ENCODE peak calls at places on chromosomes 5 and 9, in seven cellular contexts. H, X, J, I, Y, D and F are unnamed samples.

GRCh38 chr5:135112008-135112670 is 78.1 kb upstream of the PITX1 start:
- DNase-seq in X (no peak), H (no peak), I (peak; percentile 39), Y (no peak), J (no peak), D (no peak), F (no peak)

GRCh38 chr9:2493106-2493505 is 128.5 kb upstream of the VLDLR start:
- DNase-seq in I (peak; percentile 22), Y (no peak), X (no peak), D (no peak), H (no peak), J (no peak), F (no peak)

GRCh38 chr9:110623462-110624025 is 44.0 kb upstream of the SVEP1 start:
- DNase-seq in H (no peak), D (no peak), I (peak; percentile 75), J (peak; percentile 22), X (no peak), Y (no peak), F (no peak)

GRCh38 chr5:171649002-171649401 is 136.6 kb upstream of the SMIM23 start:
- DNase-seq in I (no peak), X (no peak), J (no peak), D (no peak), H (no peak), Y (no peak), F (no peak)

GRCh38 chr5:124596595-124597388 is 149.6 kb downstream of the ZNF608 start:
- DNase-seq in D (no peak), H (no peak), I (peak; percentile 64), J (no peak), Y (no peak), X (no peak), F (no peak)

GRCh38 chr9:69946800-69947437 is 96.7 kb upstream of the MAMDC2 start:
- DNase-seq in J (no peak), X (no peak), Y (no peak), D (no peak), I (peak; percentile 30), H (no peak), F (no peak)

GRCh38 chr5:155943516-155944407 is 383.2 kb upstream of the SGCD start:
- DNase-seq in X (peak; percentile 40), Y (peak; percentile 8), D (peak; percentile 65), I (peak; percentile 80), J (peak; percentile 50), H (peak; percentile 69), F (peak; percentile 15)

GRCh38 chr5:135248801-135249231 is 150.2 kb downstream of the MACROH2A1 start:
- DNase-seq in D (no peak), J (no peak), I (no peak), H (no peak), X (no peak), Y (no peak), F (no peak)

GRCh38 chr9:124659099-124659659 is 111.9 kb downstream of the NR6A1 start:
- DNase-seq in H (peak; percentile 80), I (peak; percentile 89), D (peak; percentile 72), X (peak; percentile 39), Y (peak; percentile 13), J (peak; percentile 66), F (peak; percentile 84)

GRCh38 chr5:140608730-140609520 is 24.1 kb downstream of the CD14 start:
- DNase-seq in J (peak; percentile 80), Y (no peak), D (no peak), H (peak; percentile 30), X (no peak), I (no peak), F (no peak)

GRCh38 chr9:95736370-95736769 is 139.1 kb upstream of the ERCC6L2 start:
- DNase-seq in D (no peak), I (no peak), Y (no peak), J (no peak), X (no peak), H (no peak), F (no peak)

GRCh38 chr9:134271338-134272301 is 54.6 kb upstream of the RXRA start:
- DNase-seq in Y (no peak), D (no peak), I (no peak), X (no peak), H (no peak), J (no peak), F (no peak)

GRCh38 chr5:101425345-101425744 is 522.3 kb upstream of the ST8SIA4 start:
- DNase-seq in J (no peak), H (no peak), D (no peak), I (no peak), Y (no peak), X (no peak), F (no peak)

DNA sequence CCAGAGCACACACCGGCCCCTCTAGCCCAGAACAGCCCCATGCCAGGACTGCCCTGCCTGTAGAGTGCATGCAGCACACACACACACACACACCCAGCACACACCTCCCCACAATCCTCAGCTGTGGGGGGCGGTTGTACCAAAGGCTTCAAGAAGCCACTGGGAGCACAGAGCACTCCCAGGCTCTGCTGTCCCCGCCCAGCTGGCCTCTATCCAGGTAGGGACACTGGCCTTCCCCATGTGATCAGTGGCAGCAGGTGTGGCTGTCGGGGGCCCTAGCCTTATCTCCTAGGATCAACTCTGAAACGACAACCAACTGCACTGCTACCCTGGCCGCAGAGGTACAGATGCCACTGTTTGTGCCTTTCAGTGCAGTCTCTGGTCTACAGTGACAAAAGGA is 2.0 kb downstream of the ANAPC2 start:
- DNase-seq in J (no peak), I (no peak), D (no peak), Y (no peak), X (no peak), H (no peak), F (no peak)
- H3K27ac ChIP-seq in J (no peak overlapping the region), I (no peak overlapping the region), D (no peak overlapping the region), Y (no peak overlapping the region), X (no peak overlapping the region), H (no peak overlapping the region), F (no peak overlapping the region)

DNA sequence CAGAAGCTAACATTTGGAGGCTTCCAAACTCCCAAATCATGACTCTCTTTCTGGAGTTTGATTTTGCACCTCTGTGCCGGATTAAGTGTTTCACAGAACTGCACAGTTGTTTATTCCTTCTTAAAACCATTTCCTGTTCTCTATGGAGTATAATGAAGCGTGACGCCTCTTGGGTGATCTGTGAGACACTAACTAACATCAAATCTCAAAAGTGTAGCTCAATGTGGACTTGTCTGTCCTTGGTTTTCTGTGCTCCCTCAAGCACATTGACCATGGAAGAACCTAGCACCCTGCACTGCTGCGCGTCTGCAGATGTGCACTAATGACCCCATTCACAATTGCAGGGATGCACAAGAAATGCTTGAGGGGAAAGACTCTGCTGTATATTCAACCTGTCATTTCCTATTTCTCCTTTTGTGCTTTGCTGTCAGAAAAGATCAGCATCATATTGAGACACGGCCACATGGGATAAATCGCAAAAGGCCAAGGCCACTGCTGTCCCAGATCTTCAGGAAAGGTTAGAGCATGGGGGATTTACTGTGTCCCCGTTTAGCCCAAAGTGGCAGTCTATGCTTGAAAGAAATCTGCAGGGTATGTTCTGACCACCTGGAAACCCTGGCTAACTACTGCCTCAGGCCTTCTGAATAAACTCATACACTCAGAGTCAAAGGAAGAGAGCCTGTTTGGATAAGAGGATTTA is 109.7 kb downstream of the BAAT start:
- DNase-seq in Y (no peak), D (no peak), X (no peak), J (no peak), I (no peak), H (no peak), F (no peak)
- H3K27ac ChIP-seq in Y (no peak overlapping the region), D (peak overlapping the region; percentile 70), X (no peak overlapping the region), J (no peak overlapping the region), I (no peak overlapping the region), H (peak overlapping the region; percentile 62), F (peak overlapping the region; percentile 88)

GRCh38 chr5:80041536-80041935 is 6.4 kb downstream of the THBS4 start:
- DNase-seq in I (no peak), H (no peak), X (no peak), J (no peak), D (no peak), Y (no peak), F (no peak)
- H3K27ac ChIP-seq in I (no peak overlapping the region), H (no peak overlapping the region), X (no peak overlapping the region), J (no peak overlapping the region), D (no peak overlapping the region), Y (no peak overlapping the region), F (peak overlapping the region; percentile 11)

GRCh38 chr5:19676895-19677294 is 311.1 kb downstream of the CDH18 start:
- DNase-seq in J (no peak), D (no peak), H (no peak), I (no peak), X (no peak), Y (no peak), F (no peak)
- H3K27ac ChIP-seq in J (no peak overlapping the region), D (no peak overlapping the region), H (no peak overlapping the region), I (no peak overlapping the region), X (no peak overlapping the region), Y (no peak overlapping the region), F (no peak overlapping the region)

DNA sequence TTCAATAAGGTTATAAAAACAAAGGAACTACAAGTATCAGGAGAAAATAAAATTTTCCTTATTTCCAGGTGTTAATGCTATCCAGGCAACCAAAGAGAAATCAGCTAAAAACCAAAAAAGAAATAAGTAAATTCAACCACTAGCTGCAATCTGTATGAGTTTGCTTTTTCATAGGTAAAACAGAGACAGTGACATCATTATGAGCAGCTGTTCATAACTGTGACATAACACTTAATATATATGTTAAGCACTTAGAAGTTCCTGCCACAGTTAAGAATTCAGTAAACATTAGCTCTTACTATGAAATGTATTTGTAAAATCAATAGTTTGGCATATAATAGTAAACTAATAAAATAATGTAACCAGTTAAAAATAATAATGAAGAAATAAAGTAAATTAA is 20.9 kb downstream of the P4HA2 start:
- DNase-seq in Y (no peak), X (no peak), D (no peak), I (no peak), H (no peak), J (no peak), F (no peak)
- H3K27ac ChIP-seq in Y (no peak overlapping the region), X (no peak overlapping the region), D (no peak overlapping the region), I (no peak overlapping the region), H (no peak overlapping the region), J (no peak overlapping the region), F (no peak overlapping the region)

GRCh38 chr5:67773439-67773988 is 442.0 kb upstream of the PIK3R1 start:
- DNase-seq in I (peak; percentile 55), X (no peak), Y (no peak), J (peak; percentile 20), D (peak; percentile 54), H (peak; percentile 92), F (peak; percentile 42)
- H3K27ac ChIP-seq in I (peak overlapping the region; percentile 88), X (no peak overlapping the region), Y (no peak overlapping the region), J (no peak overlapping the region), D (peak overlapping the region; percentile 67), H (peak overlapping the region; percentile 93), F (peak overlapping the region; percentile 95)